ENCODE peak calls at places on chromosomes 11 and 22, in eight cellular contexts. V is IMR-90, R is psoas muscle, O is right lobe of liver, M is fibroblast of lung, B is A549, K is heart right ventricle, L is upper lobe of right lung. W is an unnamed sample.
A peak's percentile ranks its signal among the peaks of the same experiment; 100 is the strongest.

GRCh38 chr11:47353978-47354774 is 1.7 kb upstream of the MYBPC3 start:
- DNase-seq in V (no peak), R (no peak), O (no peak), M (no peak), B (no peak), K (no peak), L (no peak), W (no peak)

GRCh38 chr22:44243761-44244160 is 63.0 kb downstream of the PARVG start:
- DNase-seq in V (no peak), R (no peak), O (no peak), M (no peak), B (no peak), K (no peak), L (no peak), W (no peak)

GRCh38 chr11:1049911-1050580 is 13.5 kb upstream of the MUC6 start:
- DNase-seq in V (no peak), R (peak; percentile 7), O (peak; percentile 18), M (no peak), B (no peak), K (no peak), L (no peak), W (no peak)

GRCh38 chr22:38069372-38070249 is 12.4 kb downstream of the PICK1 start:
- DNase-seq in V (peak; percentile 29), R (peak; percentile 80), O (peak; percentile 38), M (peak; percentile 7), B (peak; percentile 45), K (peak; percentile 85), L (no peak), W (peak; percentile 83)

GRCh38 chr11:73308963-73309960 is 1.2 kb downstream of the ARHGEF17 start:
- DNase-seq in V (peak; percentile 96), R (peak; percentile 91), O (peak; percentile 73), M (peak; percentile 98), B (peak; percentile 88), K (peak; percentile 92), L (peak; percentile 96), W (peak; percentile 92)

GRCh38 chr11:114269498-114269897 is 26.7 kb upstream of the NNMT start:
- DNase-seq in V (no peak), R (no peak), O (no peak), M (no peak), B (no peak), K (no peak), L (no peak), W (no peak)

GRCh38 chr11:120894207-120894989 is 129.5 kb upstream of the TBCEL start:
- DNase-seq in V (no peak), R (peak; percentile 20), O (no peak), M (no peak), B (no peak), K (no peak), L (no peak), W (no peak)

GRCh38 chr11:46298699-46299424 is 21.4 kb downstream of the CREB3L1 start:
- DNase-seq in V (peak; percentile 93), R (no peak), O (no peak), M (peak; percentile 86), B (peak; percentile 62), K (no peak), L (no peak), W (no peak)

GRCh38 chr11:93821617-93822016 is 28.8 kb downstream of the VSTM5 start:
- DNase-seq in V (no peak), R (no peak), O (no peak), M (no peak), B (no peak), K (no peak), L (no peak), W (no peak)

GRCh38 chr11:68974421-68975194 is 6.2 kb downstream of the MRGPRD start:
- DNase-seq in V (peak; percentile 12), R (no peak), O (no peak), M (peak; percentile 9), B (peak; percentile 68), K (no peak), L (peak; percentile 10), W (no peak)

GRCh38 chr11:93542753-93543246 is 391 bp downstream of the SMCO4 start:
- DNase-seq in V (no peak), R (no peak), O (peak; percentile 58), M (no peak), B (no peak), K (no peak), L (no peak), W (peak; percentile 34)

GRCh38 chr11:2578006-2578933 is 121.5 kb downstream of the KCNQ1OT1 start:
- DNase-seq in V (no peak), R (peak; percentile 10), O (peak; percentile 15), M (no peak), B (no peak), K (no peak), L (peak; percentile 57), W (peak; percentile 26)

GRCh38 chr11:86952933-86953637 is 2.1 kb downstream of the FZD4 start:
- DNase-seq in V (peak; percentile 59), R (no peak), O (no peak), M (peak; percentile 36), B (no peak), K (no peak), L (no peak), W (no peak)

GRCh38 chr11:68905421-68906360 is 2.0 kb downstream of the IGHMBP2 start:
- DNase-seq in V (no peak), R (no peak), O (no peak), M (no peak), B (no peak), K (no peak), L (no peak), W (no peak)

GRCh38 chr22:46761539-46762237 is 762 bp upstream of the TBC1D22A start:
- DNase-seq in V (peak; percentile 9), R (no peak), O (peak; percentile 42), M (no peak), B (no peak), K (no peak), L (no peak), W (no peak)

GRCh38 chr11:25566298-25567200 is 765.4 kb upstream of the ANO3 start:
- DNase-seq in V (no peak), R (peak; percentile 43), O (peak; percentile 17), M (peak; percentile 34), B (no peak), K (peak; percentile 8), L (peak; percentile 40), W (peak; percentile 23)

GRCh38 chr22:48365386-48365785 is 1462.3 kb downstream of the BRD1 start:
- DNase-seq in V (no peak), R (no peak), O (no peak), M (no peak), B (no peak), K (no peak), L (no peak), W (no peak)

GRCh38 chr22:48367731-48368130 is 1459.9 kb downstream of the BRD1 start:
- DNase-seq in V (no peak), R (no peak), O (no peak), M (no peak), B (no peak), K (no peak), L (no peak), W (no peak)

GRCh38 chr22:48368975-48369525 is 1458.6 kb downstream of the BRD1 start:
- DNase-seq in V (no peak), R (no peak), O (no peak), M (no peak), B (no peak), K (no peak), L (no peak), W (no peak)

GRCh38 chr22:48366591-48366990 is 1461.1 kb downstream of the BRD1 start:
- DNase-seq in V (no peak), R (no peak), O (no peak), M (no peak), B (no peak), K (no peak), L (no peak), W (no peak)

GRCh38 chr22:48366056-48366455 is 1461.6 kb downstream of the BRD1 start:
- DNase-seq in V (no peak), R (no peak), O (no peak), M (no peak), B (no peak), K (no peak), L (no peak), W (no peak)
- H3K9me3 ChIP-seq in V (peaks cover 49% of the 10 kb centered on the region), R (no peaks in the 10 kb centered on the region), O (no peaks in the 10 kb centered on the region), M (no peaks in the 10 kb centered on the region), B (no peaks in the 10 kb centered on the region), K (no peaks in the 10 kb centered on the region), L (no peaks in the 10 kb centered on the region), W (no peaks in the 10 kb centered on the region)

DNA sequence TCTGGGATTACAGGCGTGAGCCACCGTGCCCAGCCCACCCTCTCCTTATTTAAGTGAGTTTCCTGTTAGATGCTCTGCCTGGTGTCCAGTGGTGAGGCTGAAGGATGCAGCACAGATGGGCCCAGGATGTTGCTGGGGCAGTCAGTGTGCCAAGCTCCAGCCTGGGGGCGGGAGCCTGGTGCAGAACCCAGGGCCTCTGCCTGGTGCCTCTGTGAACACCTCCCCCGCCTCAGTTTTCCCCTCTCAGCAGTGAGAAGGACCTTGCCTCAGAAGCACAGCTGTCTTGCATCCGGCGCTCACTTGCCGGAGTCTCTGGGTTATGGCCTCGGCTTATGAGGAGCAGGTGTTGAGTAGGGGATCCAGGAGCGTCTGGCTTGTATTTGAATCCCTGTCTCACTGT is 116.2 kb downstream of the KIAA1671 start:
- DNase-seq in V (no peak), R (no peak), O (no peak), M (no peak), B (no peak), K (no peak), L (no peak), W (no peak)
- H3K4me1 ChIP-seq in V (no peaks in the 10 kb centered on the region), R (peaks cover 5% of the 10 kb centered on the region), O (no peaks in the 10 kb centered on the region), M (no peaks in the 10 kb centered on the region), B (no peaks in the 10 kb centered on the region), K (no peaks in the 10 kb centered on the region), L (peaks cover 20% of the 10 kb centered on the region), W (peaks cover 11% of the 10 kb centered on the region)

DNA sequence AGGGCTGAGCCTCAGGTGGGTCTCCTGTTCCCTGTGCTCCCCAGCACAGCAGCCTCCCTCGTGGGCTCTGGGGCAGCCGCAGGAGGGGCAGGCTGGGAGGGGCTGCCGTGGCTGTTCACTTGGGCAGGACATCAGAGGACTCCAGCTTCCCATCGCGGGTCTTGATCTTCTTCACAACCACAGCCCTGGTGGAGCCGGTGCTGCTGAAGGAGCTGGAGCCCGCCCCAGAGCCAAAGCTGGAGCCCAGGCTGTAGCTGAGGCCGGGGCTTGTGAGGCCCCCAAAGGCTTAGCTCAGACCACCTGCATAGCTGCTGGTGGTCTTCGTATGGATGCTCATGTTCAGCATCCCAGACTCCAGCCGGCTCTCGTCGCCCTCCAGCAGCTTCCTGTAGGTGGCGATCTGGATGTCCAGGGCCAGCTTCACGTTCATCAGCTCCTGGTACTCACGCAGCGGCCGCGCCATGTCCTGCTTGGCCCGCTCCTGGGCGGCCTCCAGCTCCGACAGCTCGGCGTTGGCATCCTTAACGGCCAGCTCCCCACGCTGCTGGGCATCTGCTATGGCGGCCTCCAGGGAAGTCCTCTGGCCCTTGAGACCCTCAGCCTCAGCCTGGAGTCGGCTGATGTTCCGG is 126.1 kb downstream of the NECTIN1 start:
- DNase-seq in V (no peak), R (no peak), O (no peak), M (no peak), B (no peak), K (no peak), L (no peak), W (no peak)
- TF ChIP-seq CTCF in V (no peak), R (no peak), O (no peak), M (no peak), B (no peak), K (no peak), L (no peak), W (no peak)

DNA sequence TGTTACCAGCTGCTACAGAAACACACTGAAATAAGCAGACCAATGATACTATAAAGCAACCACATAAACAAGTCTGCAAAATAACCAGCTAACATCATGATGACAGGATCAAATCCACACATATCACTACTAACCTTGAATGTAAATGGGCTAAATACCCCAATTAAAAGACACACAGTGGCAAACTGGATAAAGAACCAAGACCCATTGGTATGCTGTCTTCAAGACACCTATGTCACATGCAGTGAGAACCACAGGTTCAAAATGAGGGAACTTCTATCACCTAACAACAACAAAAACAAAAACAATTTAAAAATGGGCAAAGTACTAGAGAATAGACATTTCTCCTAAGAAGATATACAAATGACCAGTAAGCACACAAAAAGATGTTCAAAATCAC is 89.9 kb downstream of the ARHGAP32 start:
- DNase-seq in V (no peak), R (no peak), O (no peak), M (no peak), B (no peak), K (no peak), L (no peak), W (no peak)
- H3K9me3 ChIP-seq in V (no peaks in the 10 kb centered on the region), R (peaks cover 25% of the 10 kb centered on the region), O (peaks cover 4% of the 10 kb centered on the region), M (no peaks in the 10 kb centered on the region), B (peaks cover 9% of the 10 kb centered on the region), K (peaks cover 48% of the 10 kb centered on the region), L (peaks cover 5% of the 10 kb centered on the region), W (peaks cover 57% of the 10 kb centered on the region)

W was measured in left ventricle myocardium inferior.